ENCODE peak calls at places on chromosomes 3 and 15, in seven cellular contexts. J is BJ; F is aorta; D is transverse colon; Y is CD8-positive, alpha-beta T cell; Q is GM23248; P is bronchial epithelial cell. I is an unnamed sample.

GRCh38 chr3:169104972-169105371 is 558.5 kb downstream of the MECOM start:
- DNase-seq in F (no peak), J (no peak), P (peak), Y (no peak), D (no peak), Q (peak), I (no peak)

GRCh38 chr15:72820278-72820677 is 36.7 kb upstream of the ADPGK start:
- DNase-seq in J (no peak), Q (no peak), P (no peak), Y (no peak), D (no peak), F (no peak), I (no peak)

GRCh38 chr3:186520957-186521842 is 23.0 kb downstream of the CRYGS start:
- DNase-seq in J (no peak), Q (no peak), P (no peak), F (no peak), Y (no peak), D (no peak), I (no peak)

GRCh38 chr15:39552546-39552945 is 28.3 kb upstream of the THBS1 start:
- DNase-seq in Y (no peak), J (no peak), Q (no peak), D (no peak), P (no peak), F (no peak), I (no peak)

GRCh38 chr3:46954178-46954577 is 22.4 kb downstream of the CCDC12 start:
- DNase-seq in P (no peak), J (no peak), D (no peak), Q (no peak), Y (no peak), F (no peak), I (no peak)

GRCh38 chr15:101689901-101690300 is 34.4 kb downstream of the TARS3 start:
- DNase-seq in F (no peak), Q (peak), P (peak), D (no peak), J (no peak), Y (no peak), I (no peak)

GRCh38 chr3:77915341-77915740 is 875.4 kb downstream of the ROBO2 start:
- DNase-seq in D (no peak), Y (no peak), P (peak), J (no peak), F (no peak), Q (no peak), I (no peak)

GRCh38 chr3:50150404-50150750 is 4.7 kb upstream of the SEMA3F start:
- DNase-seq in F (no peak), D (no peak), J (no peak), Y (no peak), P (no peak), Q (no peak), I (no peak)

GRCh38 chr3:74883690-74884089 is 269.2 kb upstream of the CNTN3 start:
- DNase-seq in P (peak), Q (peak), J (no peak), Y (no peak), D (no peak), F (no peak), I (peak)

GRCh38 chr3:124387008-124387407 is 343.2 kb upstream of the UMPS start:
- DNase-seq in P (peak), F (no peak), D (no peak), Q (no peak), Y (no peak), J (no peak), I (no peak)

GRCh38 chr15:99424978-99425665 is 140.7 kb upstream of the MEF2A start:
- DNase-seq in J (no peak), Y (peak), P (peak), Q (peak), D (no peak), F (peak), I (peak)

GRCh38 chr3:117752984-117753717 is 1043.6 kb downstream of the TUSC7 start:
- DNase-seq in P (peak), Y (no peak), D (no peak), Q (peak), J (peak), F (no peak), I (peak)

GRCh38 chr3:110419096-110419495 is 652.5 kb upstream of the NECTIN3 start:
- DNase-seq in F (no peak), J (no peak), Y (no peak), D (no peak), P (peak), Q (peak), I (no peak)

GRCh38 chr3:195162033-195162669 is 108.8 kb downstream of the XXYLT1 start:
- DNase-seq in Q (no peak), F (no peak), Y (no peak), P (no peak), D (no peak), J (no peak), I (no peak)

GRCh38 chr3:17707813-17708543 is 34.5 kb downstream of the TBC1D5 start:
- DNase-seq in Y (no peak), Q (no peak), D (no peak), F (no peak), J (no peak), P (no peak), I (no peak)

GRCh38 chr3:184461219-184461618 is 81.4 kb downstream of the CHRD start:
- DNase-seq in Q (no peak), J (no peak), D (no peak), P (no peak), F (no peak), Y (no peak), I (no peak)

GRCh38 chr3:61824553-61825135 is 263.3 kb downstream of the PTPRG start:
- DNase-seq in Q (no peak), P (no peak), J (no peak), Y (no peak), F (no peak), D (no peak), I (no peak)

GRCh38 chr15:91319715-91320059 is 219.6 kb downstream of the SV2B start:
- DNase-seq in J (no peak), F (no peak), Q (no peak), P (no peak), D (no peak), Y (no peak), I (no peak)

GRCh38 chr3:14791343-14791945 is 27.3 kb upstream of the FGD5 start:
- DNase-seq in J (no peak), D (peak), Y (peak), Q (peak), P (peak), F (peak), I (no peak)

GRCh38 chr3:139318431-139318816 is 25.4 kb upstream of the MRPS22 start:
- DNase-seq in Y (no peak), Q (no peak), F (no peak), P (peak), D (no peak), J (no peak), I (no peak)

GRCh38 chr3:65861718-65862117 is 177.0 kb downstream of the MAGI1 start:
- DNase-seq in Q (no peak), F (no peak), Y (no peak), D (no peak), J (no peak), P (peak), I (no peak)

GRCh38 chr3:193400304-193400703 is 21.8 kb upstream of the ATP13A5 start:
- DNase-seq in F (no peak), D (no peak), J (no peak), P (no peak), Q (no peak), Y (no peak), I (no peak)

GRCh38 chr15:59294961-59295741 is 77.5 kb downstream of the MYO1E start:
- DNase-seq in Q (peak), D (no peak), Y (no peak), J (peak), F (no peak), P (peak), I (peak)

GRCh38 chr15:39079296-39079834 is 501.5 kb upstream of the THBS1 start:
- DNase-seq in J (no peak), P (peak), Q (peak), Y (no peak), F (no peak), D (peak), I (peak)

GRCh38 chr15:73082719-73083275 is 30.5 kb downstream of the NEO1 start:
- DNase-seq in D (no peak), J (no peak), Y (no peak), F (no peak), Q (no peak), P (no peak), I (no peak)

GRCh38 chr3:179148446-179149238 is 485 bp downstream of the PIK3CA start:
- DNase-seq in Q (peak), P (peak), Y (peak), J (no peak), F (peak), D (peak), I (no peak)

GRCh38 chr3:179147571-179148445 is at the start of gene PIK3CA:
- DNase-seq in F (peak), P (peak), D (peak), J (peak), Y (peak), Q (peak), I (peak)

GRCh38 chr3:179151474-179151873 is 3.3 kb downstream of the PIK3CA start:
- DNase-seq in Y (no peak), P (no peak), J (no peak), D (no peak), Q (no peak), F (no peak), I (no peak)

GRCh38 chr3:179149239-179149887 is 1.2 kb downstream of the PIK3CA start:
- DNase-seq in P (peak), Q (peak), D (peak), J (no peak), Y (peak), F (no peak), I (no peak)

GRCh38 chr3:179149951-179150350 is 1.8 kb downstream of the PIK3CA start:
- DNase-seq in F (no peak), Q (peak), P (no peak), J (no peak), Y (no peak), D (no peak), I (no peak)
- H3K4me3 ChIP-seq in F (peak), Q (peak), P (peak), J (peak), Y (peak), D (peak), I (peak)

GRCh38 chr3:71576966-71577459 is 6.5 kb downstream of the FOXP1 start:
- DNase-seq in F (no peak), Y (no peak), D (no peak), J (no peak), P (no peak), Q (no peak), I (no peak)
- H3K4me3 ChIP-seq in F (peak), Y (no peak), D (peak), J (no peak), P (no peak), Q (no peak), I (no peak)

DNA sequence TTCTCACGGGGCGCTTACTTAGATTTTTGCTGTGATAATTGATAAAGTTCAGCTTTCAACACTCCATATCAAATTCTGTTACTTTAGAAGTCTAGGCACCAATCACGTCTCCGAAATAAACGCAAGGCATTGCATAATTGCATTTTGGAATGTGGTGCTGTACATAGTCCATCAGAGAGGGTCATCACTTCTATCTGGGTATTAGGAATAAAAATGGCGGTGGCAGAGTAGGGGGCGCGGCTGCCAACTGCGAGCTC is 365 bp upstream of the UQCC5 start:
- DNase-seq in F (no peak), D (no peak), Q (no peak), P (no peak), J (no peak), Y (no peak), I (no peak)
- H3K4me3 ChIP-seq in F (no peak), D (peak), Q (peak), P (no peak), J (no peak), Y (peak), I (no peak)

DNA sequence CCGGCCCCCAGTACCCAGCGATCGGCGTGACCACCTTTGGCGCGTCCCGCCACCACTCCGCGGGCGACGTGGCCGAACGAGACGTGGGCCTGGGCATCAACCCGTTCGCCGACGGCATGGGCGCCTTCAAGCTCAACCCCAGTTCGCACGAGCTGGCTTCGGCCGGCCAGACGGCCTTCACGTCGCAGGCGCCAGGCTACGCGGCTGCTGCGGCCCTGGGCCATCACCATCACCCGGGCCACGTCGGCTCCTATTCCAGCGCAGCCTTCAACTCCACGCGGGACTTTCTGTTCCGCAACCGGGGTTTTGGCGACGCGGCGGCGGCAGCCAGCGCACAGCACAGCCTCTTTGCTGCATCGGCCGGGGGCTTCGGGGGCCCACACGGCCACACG is 957 bp downstream of the ZIC1 start:
- DNase-seq in Q (peak), F (no peak), D (no peak), Y (no peak), P (no peak), J (no peak), I (no peak)
- H3K4me3 ChIP-seq in Q (peak), F (no peak), D (peak), Y (no peak), P (no peak), J (peak), I (peak)

GRCh38 chr3:45551214-45552010 is 43.1 kb upstream of the LIMD1 start:
- DNase-seq in J (peak), D (peak), F (peak), Q (peak), Y (no peak), P (peak), I (peak)
- H3K4me3 ChIP-seq in J (no peak), D (no peak), F (no peak), Q (peak), Y (no peak), P (no peak), I (no peak)

GRCh38 chr3:98583766-98584165 is 9.6 kb downstream of the CPOX start:
- DNase-seq in D (no peak), J (no peak), Y (no peak), Q (no peak), F (no peak), P (no peak), I (no peak)
- H3K4me3 ChIP-seq in D (no peak), J (no peak), Y (no peak), Q (no peak), F (no peak), P (no peak), I (no peak)

GRCh38 chr3:36381311-36381956 is 1.1 kb downstream of the STAC start:
- DNase-seq in D (no peak), Q (peak), F (no peak), Y (no peak), J (no peak), P (no peak), I (no peak)
- H3K4me3 ChIP-seq in D (no peak), Q (peak), F (peak), Y (no peak), J (peak), P (no peak), I (peak)

I was measured in AG04449.